ENCODE peak calls at places on chromosomes 6 and 20, in four cellular contexts. Y is fibroblast of lung, M is H1, W is aorta. B is an unnamed sample. For H3K27me3 and H3K36me3, the result is how much of the 10 kb centered on the place peaks cover.

GRCh38 chr6:27873101-27874030 is 38.8 kb downstream of the OR2B2 start:
- DNase-seq in Y (peak), M (peak), W (peak), B (no peak)

GRCh38 chr6:130525378-130525777 is 159.6 kb downstream of the TMEM200A start:
- DNase-seq in Y (no peak), M (no peak), W (no peak), B (no peak)

GRCh38 chr6:151232899-151233298 is 6.9 kb upstream of the AKAP12 start:
- DNase-seq in Y (no peak), M (no peak), W (no peak), B (no peak)

GRCh38 chr6:10412165-10412947 is 2.5 kb downstream of the TFAP2A start:
- DNase-seq in Y (peak), M (peak), W (no peak), B (peak)

GRCh38 chr6:116410945-116411623 is 40.3 kb downstream of the DSE start:
- DNase-seq in Y (peak), M (no peak), W (peak), B (peak)

GRCh38 chr20:45780159-45780558 is 11.5 kb downstream of the WFDC3 start:
- DNase-seq in Y (no peak), M (no peak), W (no peak), B (no peak)

GRCh38 chr6:69622924-69623323 is 173.9 kb downstream of the LMBRD1 start:
- DNase-seq in Y (no peak), M (no peak), W (no peak), B (no peak)

GRCh38 chr6:120947111-120947510 is 387.2 kb downstream of the TBC1D32 start:
- DNase-seq in Y (no peak), M (no peak), W (no peak), B (no peak)

GRCh38 chr6:24205020-24205492 is 79.0 kb downstream of the NRSN1 start:
- DNase-seq in Y (peak), M (no peak), W (no peak), B (peak)

GRCh38 chr6:14284969-14285368 is 167.4 kb downstream of the CD83 start:
- DNase-seq in Y (no peak), M (no peak), W (no peak), B (no peak)

GRCh38 chr6:143061597-143062385 is 1.1 kb downstream of the AIG1 start:
- DNase-seq in Y (peak), M (no peak), W (no peak), B (no peak)

GRCh38 chr6:17712573-17712972 is 5.8 kb upstream of the NUP153 start:
- DNase-seq in Y (no peak), M (no peak), W (no peak), B (no peak)

GRCh38 chr6:41546866-41547798 is 951 bp downstream of the FOXP4 start:
- DNase-seq in Y (peak), M (peak), W (peak), B (peak)

GRCh38 chr6:145067430-145067829 is 667.9 kb downstream of the EPM2A start:
- DNase-seq in Y (peak), M (no peak), W (no peak), B (peak)

GRCh38 chr20:54267510-54268003 is 59.7 kb downstream of the PFDN4 start:
- DNase-seq in Y (peak), M (no peak), W (peak), B (no peak)

GRCh38 chr6:136103101-136103688 is 146.9 kb downstream of the MTFR2 start:
- DNase-seq in Y (no peak), M (no peak), W (no peak), B (no peak)

GRCh38 chr6:113442040-113442439 is 415.1 kb upstream of the MARCKS start:
- DNase-seq in Y (no peak), M (no peak), W (no peak), B (no peak)

GRCh38 chr6:4262506-4262905 is 127.1 kb upstream of the ECI2 start:
- DNase-seq in Y (no peak), M (no peak), W (no peak), B (no peak)

GRCh38 chr6:167548451-167548850 is 223.6 kb downstream of the TTLL2 start:
- DNase-seq in Y (peak), M (no peak), W (no peak), B (no peak)

GRCh38 chr6:3229566-3230274 is 2.3 kb upstream of the TUBB2B start:
- DNase-seq in Y (peak), M (no peak), W (no peak), B (no peak)

GRCh38 chr20:20491110-20491783 is 123.3 kb downstream of the INSM1 start:
- DNase-seq in Y (peak), M (no peak), W (no peak), B (no peak)

GRCh38 chr6:52371656-52372151 is 9.8 kb downstream of the PAQR8 start:
- DNase-seq in Y (peak), M (no peak), W (no peak), B (no peak)

GRCh38 chr6:53985361-53985760 is 125.9 kb upstream of the MLIP start:
- DNase-seq in Y (peak), M (no peak), W (no peak), B (no peak)

GRCh38 chr6:40347571-40348011 is 239.6 kb downstream of the LRFN2 start:
- DNase-seq in Y (no peak), M (peak), W (no peak), B (no peak)

GRCh38 chr6:124203106-124203811 is 399.6 kb downstream of the NKAIN2 start:
- DNase-seq in Y (peak), M (no peak), W (no peak), B (peak)

GRCh38 chr6:30493643-30494250 is 4.4 kb downstream of the HLA-E start:
- DNase-seq in Y (no peak), M (peak), W (peak), B (no peak)

GRCh38 chr20:35320396-35321126 is 28.3 kb upstream of the FAM83C start:
- DNase-seq in Y (peak), M (no peak), W (no peak), B (peak)

GRCh38 chr6:141541766-141542324 is 590.9 kb upstream of the GJE1 start:
- DNase-seq in Y (peak), M (no peak), W (no peak), B (no peak)

GRCh38 chr20:21682576-21682975 is 22.9 kb upstream of the PAX1 start:
- DNase-seq in Y (no peak), M (no peak), W (no peak), B (no peak)

GRCh38 chr6:150739711-150740349 is 125.7 kb upstream of the MTHFD1L start:
- DNase-seq in Y (peak), M (no peak), W (no peak), B (no peak)

GRCh38 chr20:992801-993535 is 9.1 kb downstream of the RSPO4 start:
- DNase-seq in Y (no peak), M (no peak), W (no peak), B (no peak)

GRCh38 chr20:17635846-17636245 is 46.2 kb downstream of the RRBP1 start:
- DNase-seq in Y (no peak), M (no peak), W (peak), B (no peak)

GRCh38 chr6:149026530-149026942 is 279.7 kb downstream of the UST start:
- DNase-seq in Y (peak), M (no peak), W (no peak), B (peak)

GRCh38 chr20:63225082-63225454 is 9.1 kb upstream of the YTHDF1 start:
- DNase-seq in Y (peak), M (no peak), W (no peak), B (no peak)

GRCh38 chr6:63391203-63391970 is 71.6 kb upstream of the LGSN start:
- DNase-seq in Y (no peak), M (no peak), W (no peak), B (no peak)

GRCh38 chr6:164085552-164086325 is 671.2 kb downstream of the QKI start:
- DNase-seq in Y (peak), M (no peak), W (peak), B (peak)

DNA sequence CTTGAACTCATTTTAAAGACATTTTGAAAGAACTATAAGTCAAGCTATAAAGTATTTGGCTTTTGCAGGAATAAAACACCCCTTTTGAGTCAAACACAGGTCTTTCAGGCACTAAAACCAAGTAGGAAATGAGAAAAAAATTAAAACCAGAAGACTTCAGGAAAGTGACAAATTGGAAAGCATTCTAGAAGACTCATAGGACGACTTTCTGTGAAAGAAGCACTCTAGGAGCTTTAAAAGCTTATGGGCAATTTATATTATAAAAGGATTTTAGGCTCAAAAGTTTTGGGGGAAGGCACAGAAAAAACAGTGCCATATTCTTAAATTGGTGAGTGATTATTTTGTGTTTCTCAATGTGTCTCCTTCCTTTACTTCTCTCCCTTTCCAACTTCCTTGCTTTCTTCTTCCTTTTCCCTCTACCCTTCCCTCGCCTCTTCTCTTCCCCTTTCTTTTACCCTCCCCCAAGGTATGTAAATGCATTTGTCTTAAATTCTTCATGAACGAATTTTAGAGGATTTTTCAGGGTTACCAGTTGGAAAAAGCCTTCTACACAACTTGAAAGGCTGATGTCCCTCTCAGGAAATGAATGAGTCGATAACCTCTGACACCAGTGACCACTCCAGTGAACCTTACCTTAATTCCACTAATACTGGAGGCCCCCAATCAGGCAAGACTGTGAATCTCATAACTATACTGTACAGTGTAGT is 2.7 kb upstream of the LIN28B start:
- DNase-seq in Y (no peak), M (no peak), W (no peak), B (no peak)
- H3K27me3 ChIP-seq in Y (under half), M (under half), W (under half), B (half or more)

GRCh38 chr6:26375270-26375669 is 7.6 kb upstream of the BTN2A2 start:
- DNase-seq in Y (no peak), M (no peak), W (no peak), B (no peak)

DNA sequence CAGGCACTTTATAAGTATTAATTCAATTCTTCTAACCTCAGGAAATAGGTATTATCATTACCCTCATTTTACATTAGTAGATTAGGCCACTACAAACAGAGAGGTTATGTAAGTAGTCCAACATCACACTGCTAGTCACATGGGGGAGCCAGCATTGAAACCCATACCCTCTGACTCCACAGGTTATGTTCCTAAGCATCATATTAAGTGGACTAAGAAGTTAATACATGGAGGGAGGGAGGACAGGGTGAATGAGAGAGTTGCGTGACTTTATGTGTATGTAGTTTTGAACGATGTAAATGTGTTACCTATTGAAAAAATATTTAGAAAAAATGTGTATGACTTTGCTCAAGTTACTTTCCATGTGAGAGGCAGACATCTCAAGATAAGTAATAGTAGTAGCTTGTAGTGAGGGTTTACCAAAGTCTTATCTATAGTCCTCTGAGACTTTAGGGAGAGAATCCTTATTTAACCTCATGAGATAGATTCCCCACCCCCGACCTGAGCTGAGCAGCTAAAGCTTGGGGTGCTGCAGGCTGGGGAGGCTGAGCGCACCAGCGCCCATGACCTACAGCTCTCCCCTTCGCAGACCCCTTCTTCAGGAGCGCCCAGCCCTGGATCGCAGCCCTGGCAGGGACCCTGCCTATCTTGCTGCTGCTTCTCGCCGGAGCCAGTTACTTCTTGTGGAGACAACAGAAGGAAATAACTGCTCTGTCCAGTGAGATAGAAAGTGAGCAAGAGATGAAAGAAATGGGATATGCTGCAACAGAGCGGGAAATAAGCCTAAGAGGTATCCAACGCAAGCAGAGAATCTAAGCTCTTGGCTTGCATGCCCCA is 7.5 kb downstream of the BTN3A2 start:
- DNase-seq in Y (no peak), M (no peak), W (no peak), B (no peak)
- H3K36me3 ChIP-seq in Y (under half), M (under half), W (under half), B (under half)

GRCh38 chr6:1796706-1797529 is 187.2 kb downstream of the FOXC1 start:
- DNase-seq in Y (peak), M (no peak), W (no peak), B (no peak)
- H3K4me3 ChIP-seq in Y (no peak), M (no peak), W (no peak), B (no peak)

GRCh38 chr20:57559286-57559627 is 1.7 kb upstream of the PCK1 start:
- DNase-seq in Y (no peak), M (no peak), W (no peak), B (no peak)
- H3K27me3 ChIP-seq in Y (under half), M (under half), W (under half), B (under half)

GRCh38 chr6:155311076-155311475 is 3.2 kb downstream of the TFB1M start:
- DNase-seq in Y (peak), M (no peak), W (no peak), B (no peak)
- H3K36me3 ChIP-seq in Y (under half), M (under half), W (under half), B (under half)

B was measured in brain microvascular endothelial cell.